ENCODE peak calls at places on chromosome 9, in six cellular contexts. M is pancreas, G is MM.1S, B is IMR-90, V is tibial artery, E is kidney. Y is an unnamed sample.

GRCh38 chr9:73683862-73684591 is 532.4 kb downstream of the ANXA1 start:
- DNase-seq in E (no peak), G (peak), M (no peak), B (no peak), V (no peak), Y (peak)

GRCh38 chr9:76297721-76298239 is 96.4 kb downstream of the RFK start:
- DNase-seq in M (no peak), B (peak), V (peak), G (no peak), E (peak), Y (no peak)

GRCh38 chr9:134858051-134858841 is 22.4 kb upstream of the FCN2 start:
- DNase-seq in E (peak), V (peak), B (peak), M (no peak), G (no peak), Y (peak)

GRCh38 chr9:35538361-35539234 is 48.7 kb downstream of the RUSC2 start:
- DNase-seq in M (no peak), G (no peak), E (peak), B (peak), V (peak), Y (no peak)

GRCh38 chr9:128104171-128104618 is 23.3 kb downstream of the PTGES2 start:
- DNase-seq in V (no peak), B (no peak), E (peak), M (peak), G (no peak), Y (no peak)

GRCh38 chr9:97555164-97555563 is 53.7 kb downstream of the TMOD1 start:
- DNase-seq in V (peak), B (peak), M (no peak), E (no peak), G (no peak), Y (no peak)

GRCh38 chr9:88937248-88937647 is 54.0 kb upstream of the S1PR3 start:
- DNase-seq in G (no peak), M (no peak), V (no peak), B (no peak), E (no peak), Y (no peak)

GRCh38 chr9:138117836-138118235 is 240.3 kb downstream of the CACNA1B start:
- DNase-seq in G (no peak), E (peak), M (no peak), B (no peak), V (no peak), Y (no peak)

GRCh38 chr9:36214571-36214970 is 23.9 kb downstream of the CLTA start:
- DNase-seq in M (no peak), V (no peak), B (peak), E (no peak), G (no peak), Y (no peak)

GRCh38 chr9:95268681-95269080 is 48.8 kb downstream of the FANCC start:
- DNase-seq in G (peak), B (peak), M (peak), V (no peak), E (no peak), Y (no peak)

GRCh38 chr9:83291196-83291595 is 228.3 kb upstream of the RASEF start:
- DNase-seq in G (no peak), E (no peak), M (no peak), V (no peak), B (no peak), Y (no peak)

GRCh38 chr9:34577635-34578240 is 11.8 kb downstream of the CNTFR start:
- DNase-seq in V (no peak), G (no peak), E (no peak), M (no peak), B (no peak), Y (no peak)

GRCh38 chr9:94933429-94933828 is 206.9 kb downstream of the AOPEP start:
- DNase-seq in G (no peak), B (peak), M (no peak), E (no peak), V (no peak), Y (no peak)

GRCh38 chr9:125755340-125755739 is 8.2 kb downstream of the PBX3 start:
- DNase-seq in B (no peak), G (no peak), E (no peak), M (no peak), V (no peak), Y (no peak)

GRCh38 chr9:21155501-21155900 is 11.0 kb downstream of the IFNA21 start:
- DNase-seq in E (no peak), G (no peak), B (no peak), V (no peak), M (no peak), Y (no peak)

GRCh38 chr9:31745468-31745867 is 639.0 kb upstream of the ACO1 start:
- DNase-seq in E (no peak), M (no peak), V (no peak), B (no peak), G (no peak), Y (no peak)

GRCh38 chr9:91395553-91396470 is 27.8 kb downstream of the NFIL3 start:
- DNase-seq in V (no peak), G (peak), M (no peak), B (peak), E (no peak), Y (peak)

GRCh38 chr9:133738039-133738805 is at the start of gene SARDH:
- DNase-seq in V (no peak), B (peak), M (peak), E (peak), G (no peak), Y (peak)

GRCh38 chr9:125540497-125540896 is 166.5 kb downstream of the MAPKAP1 start:
- DNase-seq in B (no peak), V (no peak), G (no peak), M (no peak), E (no peak), Y (peak)

GRCh38 chr9:120876842-120877240 is at the start of gene PHF19:
- DNase-seq in B (no peak), V (no peak), G (peak), M (no peak), E (peak), Y (peak)

GRCh38 chr9:84668204-84669007 is 1.1 kb upstream of the NTRK2 start:
- DNase-seq in G (peak), V (peak), E (peak), M (peak), B (peak), Y (peak)

GRCh38 chr9:114007991-114008666 is 70.0 kb downstream of the AMBP start:
- DNase-seq in E (peak), V (peak), G (no peak), M (peak), B (no peak), Y (no peak)

GRCh38 chr9:3482578-3482977 is 43.2 kb downstream of the RFX3 start:
- DNase-seq in B (no peak), E (no peak), M (no peak), V (no peak), G (no peak), Y (no peak)

GRCh38 chr9:35521708-35522107 is 31.8 kb downstream of the RUSC2 start:
- DNase-seq in B (peak), V (peak), E (no peak), G (no peak), M (no peak), Y (no peak)

GRCh38 chr9:4850611-4851010 is 57.9 kb downstream of the RCL1 start:
- DNase-seq in M (no peak), G (no peak), E (no peak), B (no peak), V (peak), Y (no peak)

GRCh38 chr9:107044872-107045271 is 181.9 kb downstream of the ZNF462 start:
- DNase-seq in G (no peak), M (no peak), B (no peak), E (no peak), V (no peak), Y (no peak)

GRCh38 chr9:105244996-105245719 is 707 bp downstream of the SLC44A1 start:
- DNase-seq in V (peak), B (no peak), E (peak), G (peak), M (peak), Y (peak)
- TF ChIP-seq CTCF in V (no peak), B (no peak), E (peak), G (peak), M (no peak), Y (peak)

DNA sequence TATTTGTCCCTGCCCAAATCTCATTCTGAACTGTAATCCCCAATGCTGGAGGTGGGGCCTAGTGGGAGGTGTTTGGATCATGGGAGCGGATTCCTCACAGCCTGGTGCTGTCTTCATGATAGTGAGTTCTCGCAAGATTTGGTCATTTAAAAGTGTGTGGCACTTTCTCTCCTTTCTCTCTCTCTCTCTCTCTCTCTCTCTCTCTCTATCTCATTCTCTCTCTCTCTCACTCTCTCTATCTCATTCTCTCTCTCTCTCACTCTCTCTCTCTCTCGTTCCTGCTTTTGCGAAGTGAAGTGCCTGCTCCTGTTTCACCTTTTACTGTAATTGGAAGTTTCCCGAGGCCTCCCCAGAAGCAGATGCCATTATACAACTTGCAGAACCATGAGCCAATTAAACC is 207.3 kb upstream of the NR4A3 start:
- DNase-seq in E (no peak), V (no peak), G (no peak), M (no peak), B (no peak), Y (no peak)
- H3K27ac ChIP-seq in E (no peak), V (no peak), G (no peak), M (no peak), B (no peak), Y (no peak)

GRCh38 chr9:16718952-16719351 is 151.5 kb downstream of the BNC2 start:
- DNase-seq in V (no peak), E (no peak), G (no peak), B (peak), M (no peak), Y (no peak)

GRCh38 chr9:16715404-16715803 is 155.1 kb downstream of the BNC2 start:
- DNase-seq in E (no peak), V (no peak), G (no peak), M (no peak), B (peak), Y (no peak)

GRCh38 chr9:16719921-16720320 is 150.5 kb downstream of the BNC2 start:
- DNase-seq in B (no peak), G (no peak), V (no peak), E (no peak), M (no peak), Y (no peak)

GRCh38 chr9:16718296-16718695 is 152.2 kb downstream of the BNC2 start:
- DNase-seq in M (no peak), B (peak), V (no peak), E (no peak), G (no peak), Y (no peak)

GRCh38 chr9:16716631-16717030 is 153.8 kb downstream of the BNC2 start:
- DNase-seq in B (no peak), V (no peak), E (no peak), M (no peak), G (no peak), Y (no peak)
- TF ChIP-seq CTCF in B (no peak), V (no peak), E (no peak), M (no peak), G (no peak), Y (no peak)

GRCh38 chr9:115945009-115945431 is 208.6 kb upstream of the PAPPA start:
- DNase-seq in G (no peak), E (no peak), B (peak), V (no peak), M (no peak), Y (no peak)

GRCh38 chr9:115944166-115944948 is 209.2 kb upstream of the PAPPA start:
- DNase-seq in G (no peak), B (peak), E (peak), M (peak), V (peak), Y (peak)

GRCh38 chr9:115946530-115946929 is 207.1 kb upstream of the PAPPA start:
- DNase-seq in M (no peak), V (no peak), E (no peak), B (no peak), G (no peak), Y (no peak)

GRCh38 chr9:115941561-115942315 is 211.9 kb upstream of the PAPPA start:
- DNase-seq in V (no peak), E (no peak), M (no peak), G (no peak), B (peak), Y (peak)

GRCh38 chr9:115943591-115944165 is 209.9 kb upstream of the PAPPA start:
- DNase-seq in G (no peak), B (no peak), M (no peak), E (no peak), V (no peak), Y (no peak)
- H3K27ac ChIP-seq in G (no peak), B (peak), M (no peak), E (no peak), V (peak), Y (peak)

GRCh38 chr9:136991993-136992818 is at the start of gene PAXX:
- DNase-seq in V (peak), E (peak), G (peak), M (peak), B (peak), Y (peak)
- TF ChIP-seq CTCF in V (no peak), E (no peak), G (no peak), M (no peak), B (no peak), Y (no peak)

GRCh38 chr9:5976668-5977397 is 38.6 kb downstream of the RANBP6 start:
- DNase-seq in B (peak), E (no peak), M (no peak), G (peak), V (no peak), Y (no peak)
- H3K27ac ChIP-seq in B (no peak), E (peak), M (no peak), G (no peak), V (peak), Y (no peak)

Y was measured in RWPE1.